ENCODE peak calls at places on chromosomes 7 and 10, in nine cellular contexts. Q is posterior vena cava; I is HuH-7; W is GM12865; O is B cell; C is effector CD4-positive, alpha-beta T cell; F is SHP77; K is neuronal stem cell; B is activated CD4-positive, alpha-beta T cell treated with anti-CD3 and anti-CD28 coated beads, Interleukin-2, amount 50 U/mL, for 48 hours. M is an unnamed sample.

GRCh38 chr7:1210979-1211608 is 21.6 kb upstream of the UNCX start:
- DNase-seq in Q (no peak), I (no peak), W (no peak), O (no peak), C (no peak), F (peak), K (no peak), B (no peak), M (no peak)

GRCh38 chr10:62183857-62184805 is 84.5 kb downstream of the RTKN2 start:
- DNase-seq in Q (no peak), I (peak), W (no peak), O (no peak), C (no peak), F (no peak), K (no peak), B (no peak), M (no peak)

GRCh38 chr7:41416208-41416595 is 286.7 kb downstream of the INHBA start:
- DNase-seq in Q (no peak), I (no peak), W (no peak), O (no peak), C (no peak), F (no peak), K (no peak), B (no peak), M (no peak)

GRCh38 chr10:76036410-76036940 is 605.1 kb downstream of the LRMDA start:
- DNase-seq in Q (peak), I (peak), W (peak), O (peak), C (no peak), F (peak), K (no peak), B (peak), M (peak)

GRCh38 chr10:35172574-35172973 is 45.9 kb downstream of the CREM start:
- DNase-seq in Q (no peak), I (no peak), W (no peak), O (no peak), C (no peak), F (no peak), K (no peak), B (no peak), M (no peak)

GRCh38 chr7:71645836-71646235 is 513.9 kb downstream of the GALNT17 start:
- DNase-seq in Q (no peak), I (no peak), W (no peak), O (no peak), C (no peak), F (no peak), K (no peak), B (no peak), M (no peak)

GRCh38 chr10:102593074-102593803 is 51.0 kb upstream of the TRIM8 start:
- DNase-seq in Q (no peak), I (no peak), W (no peak), O (no peak), C (no peak), F (no peak), K (no peak), B (no peak), M (no peak)

GRCh38 chr10:29443745-29444523 is 155.1 kb downstream of the LYZL1 start:
- DNase-seq in Q (no peak), I (no peak), W (peak), O (no peak), C (no peak), F (no peak), K (no peak), B (no peak), M (no peak)

GRCh38 chr10:28774051-28774995 is 97.0 kb downstream of the BAMBI start:
- DNase-seq in Q (no peak), I (no peak), W (no peak), O (no peak), C (no peak), F (peak), K (no peak), B (no peak), M (no peak)

M was measured in naive thymus-derived CD4-positive, alpha-beta T cell.